ENCODE peak calls at places on chromosomes 11 and 22, in nine cellular contexts. P, U, M, I, Y, T, E, C and J are unnamed samples.

GRCh38 chr22:42937164-42937854 is 77.6 kb downstream of the PACSIN2 start:
- DNase-seq in P (peak), U (peak), M (no peak), I (peak), Y (no peak), T (no peak), E (peak), C (peak), J (peak)

GRCh38 chr22:28911279-28911640 is 27.9 kb downstream of the ZNRF3 start:
- DNase-seq in P (no peak), U (no peak), M (no peak), I (no peak), Y (no peak), T (no peak), E (no peak), C (no peak), J (no peak)

GRCh38 chr22:36913431-36914382 is at the start of gene CSF2RB:
- DNase-seq in P (no peak), U (no peak), M (no peak), I (no peak), Y (no peak), T (no peak), E (no peak), C (peak), J (no peak)

GRCh38 chr11:61963016-61963281 is 4.5 kb downstream of the FTH1 start:
- DNase-seq in P (no peak), U (no peak), M (no peak), I (no peak), Y (no peak), T (no peak), E (no peak), C (no peak), J (no peak)

GRCh38 chr11:107821199-107821926 is 37.2 kb downstream of the SLC35F2 start:
- DNase-seq in P (no peak), U (no peak), M (no peak), I (no peak), Y (no peak), T (no peak), E (peak), C (no peak), J (no peak)

GRCh38 chr22:22616636-22617035 is 27.8 kb upstream of the GGTLC2 start:
- DNase-seq in P (no peak), U (no peak), M (no peak), I (no peak), Y (no peak), T (no peak), E (no peak), C (no peak), J (no peak)

GRCh38 chr22:39226353-39226752 is 18.4 kb downstream of the PDGFB start:
- DNase-seq in P (no peak), U (no peak), M (no peak), I (no peak), Y (no peak), T (no peak), E (no peak), C (no peak), J (no peak)

GRCh38 chr11:117443269-117444186 is 115.9 kb downstream of the CEP164 start:
- DNase-seq in P (peak), U (peak), M (peak), I (peak), Y (no peak), T (no peak), E (peak), C (peak), J (peak)

GRCh38 chr22:28349114-28349513 is 330.5 kb downstream of the TTC28 start:
- DNase-seq in P (no peak), U (no peak), M (peak), I (no peak), Y (no peak), T (no peak), E (no peak), C (no peak), J (no peak)

GRCh38 chr11:77580712-77581337 is 8.9 kb upstream of the AQP11 start:
- DNase-seq in P (no peak), U (no peak), M (no peak), I (no peak), Y (no peak), T (no peak), E (no peak), C (no peak), J (no peak)

GRCh38 chr11:71171024-71171423 is 81.4 kb downstream of the SHANK2 start:
- DNase-seq in P (no peak), U (no peak), M (no peak), I (no peak), Y (no peak), T (no peak), E (no peak), C (no peak), J (no peak)

GRCh38 chr22:46518038-46518437 is 19.4 kb downstream of the CELSR1 start:
- DNase-seq in P (no peak), U (no peak), M (no peak), I (no peak), Y (no peak), T (no peak), E (no peak), C (no peak), J (no peak)

GRCh38 chr11:113392522-113392921 is 4.9 kb downstream of the ANKK1 start:
- DNase-seq in P (no peak), U (no peak), M (no peak), I (no peak), Y (no peak), T (no peak), E (peak), C (no peak), J (no peak)

GRCh38 chr11:85759915-85760314 is 51.0 kb downstream of the SYTL2 start:
- DNase-seq in P (no peak), U (no peak), M (no peak), I (peak), Y (no peak), T (peak), E (peak), C (no peak), J (no peak)

GRCh38 chr11:125376117-125376516 is 119.9 kb downstream of the FEZ1 start:
- DNase-seq in P (peak), U (peak), M (no peak), I (no peak), Y (no peak), T (no peak), E (no peak), C (no peak), J (no peak)

GRCh38 chr22:47213571-47214230 is 451.3 kb downstream of the TBC1D22A start:
- DNase-seq in P (peak), U (no peak), M (peak), I (no peak), Y (peak), T (no peak), E (peak), C (peak), J (peak)

GRCh38 chr11:7057641-7058040 is 31.2 kb upstream of the RBMXL2 start:
- DNase-seq in P (no peak), U (no peak), M (no peak), I (no peak), Y (no peak), T (no peak), E (no peak), C (no peak), J (no peak)

GRCh38 chr11:61777234-61778090 is 14.9 kb downstream of the TMEM258 start:
- DNase-seq in P (peak), U (peak), M (peak), I (no peak), Y (no peak), T (no peak), E (no peak), C (no peak), J (no peak)

GRCh38 chr11:69486056-69486772 is 4.8 kb downstream of the LINC01488 start:
- DNase-seq in P (no peak), U (no peak), M (no peak), I (no peak), Y (no peak), T (no peak), E (no peak), C (no peak), J (no peak)

GRCh38 chr11:115944596-115944995 is 440.4 kb upstream of the CADM1 start:
- DNase-seq in P (no peak), U (no peak), M (no peak), I (no peak), Y (no peak), T (no peak), E (no peak), C (no peak), J (no peak)

GRCh38 chr11:19779740-19780139 is 67.1 kb downstream of the NAV2 start:
- DNase-seq in P (no peak), U (no peak), M (no peak), I (no peak), Y (no peak), T (no peak), E (no peak), C (no peak), J (no peak)

GRCh38 chr11:28939381-28939780 is 831.2 kb downstream of the METTL15 start:
- DNase-seq in P (no peak), U (no peak), M (no peak), I (no peak), Y (no peak), T (no peak), E (no peak), C (no peak), J (no peak)

GRCh38 chr22:37674248-37674647 is 1.2 kb upstream of the LGALS1 start:
- DNase-seq in P (no peak), U (no peak), M (no peak), I (no peak), Y (no peak), T (no peak), E (no peak), C (no peak), J (no peak)

GRCh38 chr22:37501176-37501609 is 15.0 kb upstream of the MFNG start:
- DNase-seq in P (peak), U (no peak), M (no peak), I (no peak), Y (no peak), T (no peak), E (no peak), C (no peak), J (peak)

GRCh38 chr11:119712459-119713360 is 16.3 kb downstream of the NECTIN1 start:
- DNase-seq in P (no peak), U (no peak), M (no peak), I (no peak), Y (no peak), T (no peak), E (no peak), C (no peak), J (no peak)

GRCh38 chr11:64789331-64790204 is 11.2 kb upstream of the SF1 start:
- DNase-seq in P (no peak), U (no peak), M (peak), I (no peak), Y (no peak), T (no peak), E (no peak), C (no peak), J (no peak)

GRCh38 chr11:64790205-64791095 is 12.1 kb upstream of the SF1 start:
- DNase-seq in P (no peak), U (no peak), M (no peak), I (no peak), Y (no peak), T (no peak), E (no peak), C (no peak), J (no peak)

GRCh38 chr11:64786308-64786707 is 8.0 kb upstream of the SF1 start:
- DNase-seq in P (no peak), U (no peak), M (no peak), I (no peak), Y (no peak), T (no peak), E (no peak), C (no peak), J (no peak)

GRCh38 chr11:64787526-64788320 is 9.4 kb upstream of the SF1 start:
- DNase-seq in P (peak), U (no peak), M (peak), I (peak), Y (no peak), T (no peak), E (peak), C (peak), J (peak)

DNA sequence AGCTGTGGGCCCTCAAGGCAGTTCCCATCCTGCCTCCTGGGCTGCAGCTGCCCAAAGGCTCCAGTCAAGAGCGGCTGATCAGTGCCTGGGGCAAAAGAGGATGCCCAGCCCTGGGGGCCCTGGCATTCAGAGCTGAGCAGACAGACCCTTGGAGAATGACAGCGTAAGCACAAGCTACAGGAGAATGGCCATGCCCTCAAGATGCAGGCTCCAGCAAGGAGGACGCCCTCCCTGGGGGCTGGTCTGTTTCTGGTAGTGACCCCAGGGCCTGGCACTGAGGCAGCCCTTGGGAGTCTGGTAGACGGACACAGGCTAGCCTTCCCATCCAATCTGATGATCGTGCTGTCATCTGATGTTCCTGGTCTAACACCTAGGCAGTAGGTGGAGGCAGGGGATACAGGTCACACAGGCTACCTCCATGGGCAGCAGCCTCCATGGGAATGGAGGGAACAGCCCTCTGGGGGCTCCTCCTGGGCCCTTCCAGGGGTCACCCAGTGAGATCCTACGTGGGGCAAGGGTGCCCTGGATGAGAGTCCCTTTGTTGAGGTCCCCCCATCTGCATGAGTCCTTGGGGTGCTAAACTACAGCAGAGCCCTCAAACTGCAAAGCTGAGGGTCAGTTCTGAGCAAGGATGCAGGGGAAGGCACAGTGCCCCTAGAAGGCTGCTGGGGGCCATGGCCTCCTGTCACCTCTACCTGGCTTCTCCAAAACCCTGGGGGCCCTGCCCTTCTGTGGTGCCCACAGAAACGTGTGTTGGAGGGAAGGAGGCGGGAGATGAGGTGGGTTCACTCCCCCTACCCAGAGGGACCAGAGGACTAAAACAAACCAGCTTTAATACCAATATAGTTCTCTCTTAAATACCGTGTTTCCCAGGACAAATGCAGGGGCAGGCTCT is 10.2 kb upstream of the SF1 start:
- DNase-seq in P (no peak), U (no peak), M (no peak), I (no peak), Y (no peak), T (no peak), E (no peak), C (no peak), J (no peak)
- H3K27ac ChIP-seq in P (no peak), U (no peak), M (no peak), I (no peak), Y (no peak), T (no peak), E (no peak), C (no peak), J (no peak)

GRCh38 chr11:132822294-132822693 is 710.0 kb downstream of the OPCML start:
- DNase-seq in P (no peak), U (no peak), M (no peak), I (no peak), Y (no peak), T (no peak), E (no peak), C (no peak), J (no peak)
- H3K27ac ChIP-seq in P (no peak), U (no peak), M (no peak), I (no peak), Y (no peak), T (no peak), E (no peak), C (no peak), J (no peak)

GRCh38 chr11:2826679-2827056 is 58.9 kb downstream of the CDKN1C start:
- DNase-seq in P (no peak), U (no peak), M (no peak), I (no peak), Y (no peak), T (no peak), E (no peak), C (no peak), J (no peak)

GRCh38 chr11:2828585-2829330 is 56.8 kb downstream of the CDKN1C start:
- DNase-seq in P (no peak), U (no peak), M (no peak), I (no peak), Y (no peak), T (no peak), E (no peak), C (no peak), J (no peak)

GRCh38 chr11:2825886-2826678 is 59.5 kb downstream of the CDKN1C start:
- DNase-seq in P (peak), U (peak), M (peak), I (peak), Y (peak), T (peak), E (peak), C (peak), J (no peak)

GRCh38 chr11:2827256-2827655 is 58.3 kb downstream of the CDKN1C start:
- DNase-seq in P (no peak), U (no peak), M (no peak), I (peak), Y (no peak), T (no peak), E (no peak), C (no peak), J (no peak)

DNA sequence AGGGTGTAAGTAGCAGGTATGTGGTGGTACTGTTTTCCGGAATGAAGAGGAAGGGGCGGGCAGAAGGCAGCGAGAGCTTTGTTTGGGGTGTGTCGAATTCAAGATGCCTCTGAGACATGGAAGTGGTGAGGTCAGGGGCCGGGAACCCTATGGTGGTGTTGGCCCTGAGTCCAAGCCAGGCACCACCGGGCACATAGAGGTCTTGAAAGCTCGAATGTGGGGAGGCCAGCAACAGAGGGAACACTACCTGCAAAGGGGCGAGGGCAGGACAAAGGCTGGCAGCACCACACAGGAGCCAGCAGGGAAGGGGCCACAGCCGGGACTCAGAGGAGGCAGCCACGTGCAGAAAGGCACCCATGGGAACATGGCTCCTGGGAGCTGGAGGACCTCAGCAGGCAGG is 57.8 kb downstream of the CDKN1C start:
- DNase-seq in P (no peak), U (no peak), M (no peak), I (no peak), Y (no peak), T (no peak), E (no peak), C (no peak), J (no peak)
- H3K27ac ChIP-seq in P (no peak), U (no peak), M (no peak), I (no peak), Y (no peak), T (no peak), E (no peak), C (no peak), J (no peak)

DNA sequence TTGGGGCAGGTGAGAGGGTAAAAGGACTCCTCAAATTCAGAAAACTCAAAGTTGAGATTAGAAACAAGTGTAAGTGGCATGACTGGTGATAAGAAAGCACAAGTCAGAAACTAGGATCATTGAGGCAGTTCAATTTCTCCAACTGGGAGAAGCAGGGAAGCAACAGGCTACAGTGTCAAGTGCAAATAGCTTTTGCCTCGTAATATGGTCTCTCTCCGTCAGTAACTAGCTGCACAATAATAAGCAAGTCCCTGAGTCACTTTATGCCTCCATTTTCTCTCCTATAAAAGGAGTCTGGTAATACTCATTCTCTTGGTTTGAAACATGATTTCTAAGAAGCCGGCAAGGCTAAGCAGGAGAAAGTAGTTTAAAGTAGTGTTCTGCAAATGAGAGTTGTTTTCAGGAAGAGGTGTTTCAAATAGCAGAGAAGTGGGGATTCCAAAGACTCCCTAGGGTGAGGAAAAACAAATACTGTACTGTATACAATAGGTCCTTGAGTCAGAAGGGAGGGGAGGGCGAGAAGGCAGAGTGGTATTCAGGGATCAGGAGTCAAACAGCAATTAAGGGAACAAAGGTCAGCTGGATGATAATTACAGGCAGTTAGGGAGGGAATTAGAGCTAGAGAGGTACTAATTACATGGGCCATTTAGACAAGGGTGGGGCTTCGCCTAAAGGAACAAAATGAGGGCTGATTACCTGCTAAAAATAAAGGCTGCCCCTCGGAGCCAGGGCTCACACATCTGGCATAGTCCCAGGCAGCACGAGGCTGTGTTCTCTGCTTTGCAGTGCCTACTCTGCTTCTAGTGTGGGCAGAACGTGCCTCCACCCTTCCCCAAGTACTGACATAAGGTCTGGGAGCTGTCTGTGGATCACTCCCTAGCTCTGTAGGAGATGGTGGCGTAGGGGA is 96.0 kb upstream of the BDNF start:
- DNase-seq in P (no peak), U (no peak), M (no peak), I (no peak), Y (no peak), T (no peak), E (no peak), C (no peak), J (peak)
- H3K27ac ChIP-seq in P (no peak), U (no peak), M (no peak), I (no peak), Y (no peak), T (no peak), E (no peak), C (no peak), J (peak)

GRCh38 chr22:31646186-31647019 is 15.6 kb downstream of the PISD start:
- DNase-seq in P (no peak), U (peak), M (no peak), I (peak), Y (no peak), T (peak), E (peak), C (no peak), J (peak)

GRCh38 chr22:31647921-31648320 is 14.1 kb downstream of the PISD start:
- DNase-seq in P (no peak), U (no peak), M (no peak), I (no peak), Y (no peak), T (no peak), E (no peak), C (no peak), J (no peak)

GRCh38 chr22:31650391-31650790 is 11.6 kb downstream of the PISD start:
- DNase-seq in P (no peak), U (no peak), M (no peak), I (peak), Y (no peak), T (no peak), E (peak), C (no peak), J (no peak)

GRCh38 chr22:31647066-31647465 is 14.9 kb downstream of the PISD start:
- DNase-seq in P (no peak), U (no peak), M (no peak), I (no peak), Y (no peak), T (no peak), E (no peak), C (no peak), J (no peak)

DNA sequence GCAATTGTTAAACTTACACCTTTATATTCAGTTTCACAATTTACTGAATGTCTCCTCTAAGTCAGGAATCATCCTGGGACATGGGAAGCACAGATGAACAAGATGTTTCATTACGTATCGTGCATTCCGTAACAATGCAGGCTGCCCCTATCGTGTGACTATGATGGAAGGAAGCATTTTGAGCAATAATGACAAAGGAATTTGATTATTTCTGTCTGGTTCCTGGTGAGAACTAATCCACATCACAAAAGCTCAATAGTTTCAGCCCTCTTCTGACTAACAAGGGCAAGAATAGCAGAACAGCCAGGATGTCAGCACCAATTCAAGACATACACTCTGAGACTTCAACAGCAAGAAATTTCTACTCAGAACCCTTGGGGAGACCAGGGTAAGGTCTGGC is 14.5 kb downstream of the PISD start:
- DNase-seq in P (no peak), U (no peak), M (no peak), I (peak), Y (no peak), T (no peak), E (peak), C (no peak), J (no peak)
- H3K27ac ChIP-seq in P (no peak), U (no peak), M (peak), I (peak), Y (no peak), T (peak), E (peak), C (no peak), J (no peak)